ENCODE peak calls at places on chromosomes 7 and 10, in seven cellular contexts. One of them, this sample, is unnamed.

GRCh38 chr7:32890010-32890552 is 1.5 kb downstream of the KBTBD2 start:
- DNase-seq in posterior cingulate gyrus: no peak
- DNase-seq in activated CD4-positive, CD25-positive, alpha-beta regulatory T cell treated with anti-CD3 and anti-CD28 coated beads, Interleukin-2, amount 50 U/mL, for 72 hours: no peak
- DNase-seq in hypothalamus: no peak
- DNase-seq in M059J: peak; percentile 53
- DNase-seq in endothelial cell of umbilical vein: peak; percentile 83
- DNase-seq in T-cell: no peak
- DNase-seq in this sample: no peak

GRCh38 chr10:63657812-63658211 is 136.6 kb downstream of the REEP3 start:
- DNase-seq in posterior cingulate gyrus: no peak
- DNase-seq in T-cell: no peak
- DNase-seq in hypothalamus: no peak
- DNase-seq in M059J: no peak
- DNase-seq in endothelial cell of umbilical vein: no peak
- DNase-seq in activated CD4-positive, CD25-positive, alpha-beta regulatory T cell treated with anti-CD3 and anti-CD28 coated beads, Interleukin-2, amount 50 U/mL, for 72 hours: no peak
- DNase-seq in this sample: no peak

GRCh38 chr10:80459047-80459865 is 5.1 kb downstream of the TSPAN14 start:
- DNase-seq in M059J: peak; percentile 94
- DNase-seq in T-cell: peak; percentile 43
- DNase-seq in hypothalamus: no peak
- DNase-seq in posterior cingulate gyrus: no peak
- DNase-seq in activated CD4-positive, CD25-positive, alpha-beta regulatory T cell treated with anti-CD3 and anti-CD28 coated beads, Interleukin-2, amount 50 U/mL, for 72 hours: no peak
- DNase-seq in endothelial cell of umbilical vein: no peak
- DNase-seq in this sample: peak; percentile 64

GRCh38 chr7:128409435-128410091 is at the start of gene IMPDH1:
- DNase-seq in M059J: peak; percentile 76
- DNase-seq in endothelial cell of umbilical vein: no peak
- DNase-seq in T-cell: peak; percentile 65
- DNase-seq in posterior cingulate gyrus: peak; percentile 88
- DNase-seq in hypothalamus: peak; percentile 59
- DNase-seq in activated CD4-positive, CD25-positive, alpha-beta regulatory T cell treated with anti-CD3 and anti-CD28 coated beads, Interleukin-2, amount 50 U/mL, for 72 hours: peak; percentile 88
- DNase-seq in this sample: peak; percentile 76

GRCh38 chr7:35648367-35648766 is 46.6 kb downstream of the HERPUD2 start:
- DNase-seq in posterior cingulate gyrus: no peak
- DNase-seq in T-cell: no peak
- DNase-seq in hypothalamus: no peak
- DNase-seq in endothelial cell of umbilical vein: no peak
- DNase-seq in M059J: no peak
- DNase-seq in activated CD4-positive, CD25-positive, alpha-beta regulatory T cell treated with anti-CD3 and anti-CD28 coated beads, Interleukin-2, amount 50 U/mL, for 72 hours: no peak
- DNase-seq in this sample: no peak

GRCh38 chr7:156579566-156579965 is 61.0 kb upstream of the RNF32 start:
- DNase-seq in posterior cingulate gyrus: no peak
- DNase-seq in M059J: no peak
- DNase-seq in endothelial cell of umbilical vein: no peak
- DNase-seq in T-cell: no peak
- DNase-seq in activated CD4-positive, CD25-positive, alpha-beta regulatory T cell treated with anti-CD3 and anti-CD28 coated beads, Interleukin-2, amount 50 U/mL, for 72 hours: no peak
- DNase-seq in hypothalamus: no peak
- DNase-seq in this sample: no peak

GRCh38 chr7:77482015-77482414 is 55.1 kb upstream of the PTPN12 start:
- DNase-seq in M059J: peak; percentile 64
- DNase-seq in hypothalamus: no peak
- DNase-seq in posterior cingulate gyrus: no peak
- DNase-seq in T-cell: no peak
- DNase-seq in endothelial cell of umbilical vein: no peak
- DNase-seq in activated CD4-positive, CD25-positive, alpha-beta regulatory T cell treated with anti-CD3 and anti-CD28 coated beads, Interleukin-2, amount 50 U/mL, for 72 hours: no peak
- DNase-seq in this sample: no peak

GRCh38 chr7:65731562-65732035 is 141.3 kb upstream of the VKORC1L1 start:
- DNase-seq in endothelial cell of umbilical vein: peak; percentile 59
- DNase-seq in hypothalamus: no peak
- DNase-seq in activated CD4-positive, CD25-positive, alpha-beta regulatory T cell treated with anti-CD3 and anti-CD28 coated beads, Interleukin-2, amount 50 U/mL, for 72 hours: no peak
- DNase-seq in M059J: no peak
- DNase-seq in posterior cingulate gyrus: no peak
- DNase-seq in T-cell: no peak
- DNase-seq in this sample: no peak

GRCh38 chr7:148503900-148504487 is 86.6 kb upstream of the C7orf33 start:
- DNase-seq in T-cell: no peak
- DNase-seq in endothelial cell of umbilical vein: peak; percentile 41
- DNase-seq in M059J: peak; percentile 38
- DNase-seq in hypothalamus: no peak
- DNase-seq in activated CD4-positive, CD25-positive, alpha-beta regulatory T cell treated with anti-CD3 and anti-CD28 coated beads, Interleukin-2, amount 50 U/mL, for 72 hours: no peak
- DNase-seq in posterior cingulate gyrus: no peak
- DNase-seq in this sample: no peak

GRCh38 chr10:117365612-117366011 is 9.6 kb downstream of the PDZD8 start:
- DNase-seq in activated CD4-positive, CD25-positive, alpha-beta regulatory T cell treated with anti-CD3 and anti-CD28 coated beads, Interleukin-2, amount 50 U/mL, for 72 hours: no peak
- DNase-seq in endothelial cell of umbilical vein: peak; percentile 53
- DNase-seq in hypothalamus: no peak
- DNase-seq in posterior cingulate gyrus: no peak
- DNase-seq in M059J: peak; percentile 36
- DNase-seq in T-cell: no peak
- DNase-seq in this sample: no peak

GRCh38 chr7:131222171-131222570 is 105.5 kb upstream of the MKLN1 start:
- DNase-seq in T-cell: no peak
- DNase-seq in posterior cingulate gyrus: no peak
- DNase-seq in endothelial cell of umbilical vein: no peak
- DNase-seq in hypothalamus: no peak
- DNase-seq in M059J: no peak
- DNase-seq in activated CD4-positive, CD25-positive, alpha-beta regulatory T cell treated with anti-CD3 and anti-CD28 coated beads, Interleukin-2, amount 50 U/mL, for 72 hours: no peak
- DNase-seq in this sample: no peak

GRCh38 chr10:133307776-133308430 is 769 bp downstream of the TUBGCP2 start:
- DNase-seq in posterior cingulate gyrus: peak; percentile 65
- DNase-seq in hypothalamus: no peak
- DNase-seq in endothelial cell of umbilical vein: peak; percentile 77
- DNase-seq in activated CD4-positive, CD25-positive, alpha-beta regulatory T cell treated with anti-CD3 and anti-CD28 coated beads, Interleukin-2, amount 50 U/mL, for 72 hours: peak; percentile 80
- DNase-seq in T-cell: peak; percentile 86
- DNase-seq in M059J: peak; percentile 74
- DNase-seq in this sample: peak; percentile 90

GRCh38 chr10:32166365-32166764 is 110.1 kb upstream of the KIF5B start:
- DNase-seq in hypothalamus: no peak
- DNase-seq in T-cell: no peak
- DNase-seq in activated CD4-positive, CD25-positive, alpha-beta regulatory T cell treated with anti-CD3 and anti-CD28 coated beads, Interleukin-2, amount 50 U/mL, for 72 hours: no peak
- DNase-seq in endothelial cell of umbilical vein: no peak
- DNase-seq in M059J: no peak
- DNase-seq in posterior cingulate gyrus: no peak
- DNase-seq in this sample: no peak

GRCh38 chr10:110620108-110620719 is 23.9 kb upstream of the RBM20 start:
- DNase-seq in endothelial cell of umbilical vein: no peak
- DNase-seq in hypothalamus: no peak
- DNase-seq in T-cell: no peak
- DNase-seq in activated CD4-positive, CD25-positive, alpha-beta regulatory T cell treated with anti-CD3 and anti-CD28 coated beads, Interleukin-2, amount 50 U/mL, for 72 hours: no peak
- DNase-seq in M059J: no peak
- DNase-seq in posterior cingulate gyrus: no peak
- DNase-seq in this sample: no peak

GRCh38 chr7:23335621-23336020 is 36.5 kb downstream of the MALSU1 start:
- DNase-seq in posterior cingulate gyrus: no peak
- DNase-seq in M059J: peak; percentile 16
- DNase-seq in activated CD4-positive, CD25-positive, alpha-beta regulatory T cell treated with anti-CD3 and anti-CD28 coated beads, Interleukin-2, amount 50 U/mL, for 72 hours: no peak
- DNase-seq in endothelial cell of umbilical vein: peak; percentile 83
- DNase-seq in T-cell: no peak
- DNase-seq in hypothalamus: no peak
- DNase-seq in this sample: no peak

GRCh38 chr7:92880212-92881090 is 44.1 kb upstream of the CDK6 start:
- DNase-seq in activated CD4-positive, CD25-positive, alpha-beta regulatory T cell treated with anti-CD3 and anti-CD28 coated beads, Interleukin-2, amount 50 U/mL, for 72 hours: no peak
- DNase-seq in M059J: peak; percentile 47
- DNase-seq in posterior cingulate gyrus: no peak
- DNase-seq in T-cell: no peak
- DNase-seq in endothelial cell of umbilical vein: peak; percentile 20
- DNase-seq in hypothalamus: no peak
- DNase-seq in this sample: no peak

GRCh38 chr7:139105037-139105382 is 4.5 kb downstream of the ZC3HAV1 start:
- DNase-seq in endothelial cell of umbilical vein: no peak
- DNase-seq in hypothalamus: no peak
- DNase-seq in T-cell: no peak
- DNase-seq in activated CD4-positive, CD25-positive, alpha-beta regulatory T cell treated with anti-CD3 and anti-CD28 coated beads, Interleukin-2, amount 50 U/mL, for 72 hours: no peak
- DNase-seq in posterior cingulate gyrus: no peak
- DNase-seq in M059J: no peak
- DNase-seq in this sample: no peak

GRCh38 chr7:144477348-144477747 is 73.9 kb upstream of the NOBOX start:
- DNase-seq in posterior cingulate gyrus: no peak
- DNase-seq in T-cell: no peak
- DNase-seq in hypothalamus: no peak
- DNase-seq in M059J: no peak
- DNase-seq in activated CD4-positive, CD25-positive, alpha-beta regulatory T cell treated with anti-CD3 and anti-CD28 coated beads, Interleukin-2, amount 50 U/mL, for 72 hours: no peak
- DNase-seq in endothelial cell of umbilical vein: no peak
- DNase-seq in this sample: no peak

GRCh38 chr10:89129850-89130396 is 77.2 kb downstream of the CH25H start:
- DNase-seq in posterior cingulate gyrus: no peak
- DNase-seq in T-cell: no peak
- DNase-seq in endothelial cell of umbilical vein: no peak
- DNase-seq in M059J: peak; percentile 94
- DNase-seq in activated CD4-positive, CD25-positive, alpha-beta regulatory T cell treated with anti-CD3 and anti-CD28 coated beads, Interleukin-2, amount 50 U/mL, for 72 hours: no peak
- DNase-seq in hypothalamus: no peak
- DNase-seq in this sample: no peak

GRCh38 chr7:66970310-66970709 is 25.1 kb downstream of the SBDS start:
- DNase-seq in posterior cingulate gyrus: no peak
- DNase-seq in endothelial cell of umbilical vein: no peak
- DNase-seq in M059J: no peak
- DNase-seq in activated CD4-positive, CD25-positive, alpha-beta regulatory T cell treated with anti-CD3 and anti-CD28 coated beads, Interleukin-2, amount 50 U/mL, for 72 hours: no peak
- DNase-seq in T-cell: no peak
- DNase-seq in hypothalamus: no peak
- DNase-seq in this sample: no peak

GRCh38 chr7:45869426-45869825 is 3.5 kb downstream of the CCDC201 start:
- DNase-seq in activated CD4-positive, CD25-positive, alpha-beta regulatory T cell treated with anti-CD3 and anti-CD28 coated beads, Interleukin-2, amount 50 U/mL, for 72 hours: no peak
- DNase-seq in T-cell: no peak
- DNase-seq in hypothalamus: no peak
- DNase-seq in endothelial cell of umbilical vein: no peak
- DNase-seq in M059J: peak; percentile 66
- DNase-seq in posterior cingulate gyrus: no peak
- DNase-seq in this sample: no peak

GRCh38 chr7:87767827-87768226 is 108.3 kb downstream of the SLC25A40 start:
- DNase-seq in activated CD4-positive, CD25-positive, alpha-beta regulatory T cell treated with anti-CD3 and anti-CD28 coated beads, Interleukin-2, amount 50 U/mL, for 72 hours: no peak
- DNase-seq in posterior cingulate gyrus: no peak
- DNase-seq in endothelial cell of umbilical vein: no peak
- DNase-seq in hypothalamus: no peak
- DNase-seq in T-cell: no peak
- DNase-seq in M059J: peak; percentile 27
- DNase-seq in this sample: no peak

GRCh38 chr7:46152671-46153070 is 231.6 kb upstream of the IGFBP3 start:
- DNase-seq in hypothalamus: no peak
- DNase-seq in M059J: no peak
- DNase-seq in T-cell: no peak
- DNase-seq in endothelial cell of umbilical vein: no peak
- DNase-seq in posterior cingulate gyrus: no peak
- DNase-seq in activated CD4-positive, CD25-positive, alpha-beta regulatory T cell treated with anti-CD3 and anti-CD28 coated beads, Interleukin-2, amount 50 U/mL, for 72 hours: no peak
- DNase-seq in this sample: no peak

GRCh38 chr7:28685291-28685659 is 272.9 kb downstream of the TRIL start:
- DNase-seq in T-cell: no peak
- DNase-seq in hypothalamus: peak; percentile 25
- DNase-seq in posterior cingulate gyrus: peak; percentile 34
- DNase-seq in activated CD4-positive, CD25-positive, alpha-beta regulatory T cell treated with anti-CD3 and anti-CD28 coated beads, Interleukin-2, amount 50 U/mL, for 72 hours: no peak
- DNase-seq in endothelial cell of umbilical vein: no peak
- DNase-seq in M059J: no peak
- DNase-seq in this sample: no peak

GRCh38 chr7:37494940-37495339 is 46.3 kb upstream of the ELMO1 start:
- DNase-seq in activated CD4-positive, CD25-positive, alpha-beta regulatory T cell treated with anti-CD3 and anti-CD28 coated beads, Interleukin-2, amount 50 U/mL, for 72 hours: no peak
- DNase-seq in hypothalamus: no peak
- DNase-seq in posterior cingulate gyrus: no peak
- DNase-seq in endothelial cell of umbilical vein: no peak
- DNase-seq in M059J: peak; percentile 50
- DNase-seq in T-cell: no peak
- DNase-seq in this sample: no peak

GRCh38 chr7:143901360-143901709 is 641 bp downstream of the TCAF1 start:
- DNase-seq in T-cell: no peak
- DNase-seq in M059J: peak; percentile 67
- DNase-seq in activated CD4-positive, CD25-positive, alpha-beta regulatory T cell treated with anti-CD3 and anti-CD28 coated beads, Interleukin-2, amount 50 U/mL, for 72 hours: peak; percentile 46
- DNase-seq in posterior cingulate gyrus: peak; percentile 24
- DNase-seq in endothelial cell of umbilical vein: no peak
- DNase-seq in hypothalamus: peak; percentile 41
- DNase-seq in this sample: no peak

GRCh38 chr7:125427676-125428075 is 498.1 kb upstream of the POT1 start:
- DNase-seq in endothelial cell of umbilical vein: no peak
- DNase-seq in T-cell: no peak
- DNase-seq in activated CD4-positive, CD25-positive, alpha-beta regulatory T cell treated with anti-CD3 and anti-CD28 coated beads, Interleukin-2, amount 50 U/mL, for 72 hours: no peak
- DNase-seq in posterior cingulate gyrus: no peak
- DNase-seq in hypothalamus: no peak
- DNase-seq in M059J: no peak
- DNase-seq in this sample: no peak

GRCh38 chr7:23350466-23350865 is 51.3 kb downstream of the MALSU1 start:
- DNase-seq in posterior cingulate gyrus: no peak
- DNase-seq in hypothalamus: no peak
- DNase-seq in activated CD4-positive, CD25-positive, alpha-beta regulatory T cell treated with anti-CD3 and anti-CD28 coated beads, Interleukin-2, amount 50 U/mL, for 72 hours: no peak
- DNase-seq in endothelial cell of umbilical vein: no peak
- DNase-seq in T-cell: no peak
- DNase-seq in M059J: no peak
- DNase-seq in this sample: no peak

GRCh38 chr10:18456984-18457383 is 194.4 kb downstream of the NSUN6 start:
- DNase-seq in posterior cingulate gyrus: no peak
- DNase-seq in M059J: no peak
- DNase-seq in activated CD4-positive, CD25-positive, alpha-beta regulatory T cell treated with anti-CD3 and anti-CD28 coated beads, Interleukin-2, amount 50 U/mL, for 72 hours: no peak
- DNase-seq in endothelial cell of umbilical vein: no peak
- DNase-seq in hypothalamus: no peak
- DNase-seq in T-cell: no peak
- DNase-seq in this sample: no peak

GRCh38 chr10:49001861-49002675 is 62.4 kb upstream of the LRRC18 start:
- DNase-seq in posterior cingulate gyrus: no peak
- DNase-seq in endothelial cell of umbilical vein: no peak
- DNase-seq in T-cell: no peak
- DNase-seq in hypothalamus: no peak
- DNase-seq in M059J: no peak
- DNase-seq in activated CD4-positive, CD25-positive, alpha-beta regulatory T cell treated with anti-CD3 and anti-CD28 coated beads, Interleukin-2, amount 50 U/mL, for 72 hours: no peak
- DNase-seq in this sample: no peak

GRCh38 chr7:75536940-75537538 is 44.9 kb downstream of the SPDYE5 start:
- DNase-seq in activated CD4-positive, CD25-positive, alpha-beta regulatory T cell treated with anti-CD3 and anti-CD28 coated beads, Interleukin-2, amount 50 U/mL, for 72 hours: no peak
- DNase-seq in M059J: no peak
- DNase-seq in hypothalamus: no peak
- DNase-seq in endothelial cell of umbilical vein: no peak
- DNase-seq in posterior cingulate gyrus: no peak
- DNase-seq in T-cell: no peak
- DNase-seq in this sample: no peak

GRCh38 chr7:90773269-90773668 is 177.1 kb downstream of the CDK14 start:
- DNase-seq in posterior cingulate gyrus: no peak
- DNase-seq in M059J: no peak
- DNase-seq in hypothalamus: no peak
- DNase-seq in T-cell: no peak
- DNase-seq in activated CD4-positive, CD25-positive, alpha-beta regulatory T cell treated with anti-CD3 and anti-CD28 coated beads, Interleukin-2, amount 50 U/mL, for 72 hours: no peak
- DNase-seq in endothelial cell of umbilical vein: no peak
- DNase-seq in this sample: no peak